ENCODE peak calls at places on chromosomes 7 and 10, in five cellular contexts. O is body of pancreas, L is esophagus squamous epithelium, I is HCT116, A is stomach. U is an unnamed sample.

GRCh38 chr7:45401851-45402250 is 172.3 kb upstream of the ADCY1 start:
- DNase-seq in I (no peak), A (no peak), L (no peak), O (no peak), U (no peak)

GRCh38 chr7:114302858-114303257 is 111.8 kb upstream of the FOXP2 start:
- DNase-seq in I (peak; percentile 4), A (no peak), O (no peak), L (no peak), U (no peak)

GRCh38 chr7:43584200-43584586 is 1.3 kb downstream of the STK17A start:
- DNase-seq in I (no peak), L (no peak), A (no peak), O (peak; percentile 55), U (peak; percentile 72)

GRCh38 chr7:29375641-29376562 is 181.3 kb downstream of the CHN2 start:
- DNase-seq in L (no peak), O (peak; percentile 73), A (peak; percentile 68), I (peak; percentile 47), U (no peak)

GRCh38 chr7:22697897-22698645 is 28.9 kb upstream of the IL6 start:
- DNase-seq in A (no peak), L (no peak), O (no peak), I (no peak), U (no peak)

GRCh38 chr10:45513586-45513985 is 139.6 kb downstream of the ALOX5 start:
- DNase-seq in O (no peak), L (no peak), I (no peak), A (no peak), U (no peak)

GRCh38 chr10:54402576-54402975 is 398.5 kb downstream of the PCDH15 start:
- DNase-seq in I (no peak), O (no peak), A (no peak), L (no peak), U (no peak)

GRCh38 chr10:34319197-34319846 is 495.8 kb downstream of the PARD3 start:
- DNase-seq in A (peak; percentile 69), O (peak; percentile 70), I (peak; percentile 10), L (no peak), U (no peak)

GRCh38 chr7:65722361-65722792 is 150.5 kb upstream of the VKORC1L1 start:
- DNase-seq in I (peak; percentile 37), L (no peak), A (peak; percentile 77), O (peak; percentile 82), U (no peak)

GRCh38 chr10:18400201-18400910 is 251.0 kb downstream of the NSUN6 start:
- DNase-seq in L (no peak), I (no peak), A (no peak), O (peak; percentile 30), U (no peak)

GRCh38 chr7:154879629-154880028 is 123.3 kb downstream of the PAXIP1 start:
- DNase-seq in O (no peak), A (peak; percentile 56), I (no peak), L (no peak), U (no peak)

GRCh38 chr10:130409346-130409745 is 273.2 kb downstream of the GLRX3 start:
- DNase-seq in I (no peak), L (no peak), O (no peak), A (no peak), U (no peak)

GRCh38 chr7:26948617-26949118 is 84.3 kb upstream of the SKAP2 start:
- DNase-seq in A (no peak), L (no peak), I (no peak), O (no peak), U (no peak)

GRCh38 chr7:102814025-102814471 is 65.2 kb downstream of the FAM185A start:
- DNase-seq in A (no peak), L (no peak), O (no peak), I (no peak), U (no peak)

GRCh38 chr10:114403545-114404161 is 649 bp downstream of the AFAP1L2 start:
- DNase-seq in A (no peak), I (no peak), O (peak; percentile 49), L (no peak), U (no peak)

GRCh38 chr7:130356121-130356759 is 11.6 kb downstream of the CPA5 start:
- DNase-seq in O (peak; percentile 57), L (no peak), A (no peak), I (peak; percentile 68), U (no peak)

GRCh38 chr10:85047979-85048378 is 719.6 kb downstream of the CCSER2 start:
- DNase-seq in I (no peak), L (no peak), O (no peak), A (no peak), U (no peak)

GRCh38 chr7:135930565-135931423 is 46.4 kb downstream of the MTPN start:
- DNase-seq in L (no peak), A (no peak), I (no peak), O (no peak), U (no peak)

GRCh38 chr10:44114441-44114840 is 270.5 kb downstream of the CXCL12 start:
- DNase-seq in O (no peak), I (no peak), L (no peak), A (no peak), U (no peak)

GRCh38 chr7:93551063-93551895 is 23.2 kb downstream of the CALCR start:
- DNase-seq in O (no peak), I (peak; percentile 49), A (no peak), L (no peak), U (no peak)

GRCh38 chr10:128078136-128078969 is 47.9 kb downstream of the MKI67 start:
- DNase-seq in L (no peak), O (no peak), I (peak; percentile 28), A (no peak), U (no peak)

GRCh38 chr10:580796-581195 is 108.7 kb downstream of the DIP2C start:
- DNase-seq in O (no peak), A (no peak), I (no peak), L (no peak), U (no peak)

GRCh38 chr10:78966844-78967488 is 101.8 kb upstream of the ZMIZ1 start:
- DNase-seq in O (no peak), I (no peak), A (no peak), L (no peak), U (no peak)

GRCh38 chr7:39228946-39229345 is 251.2 kb downstream of the POU6F2 start:
- DNase-seq in O (no peak), L (no peak), I (no peak), A (no peak), U (no peak)

GRCh38 chr10:120978589-120979252 is 127.6 kb downstream of the WDR11 start:
- DNase-seq in I (no peak), O (no peak), L (no peak), A (no peak), U (no peak)

GRCh38 chr7:115113776-115114175 is 191.9 kb downstream of the MDFIC start:
- DNase-seq in O (peak; percentile 19), I (no peak), L (no peak), A (peak; percentile 66), U (no peak)

GRCh38 chr7:52017802-52018679 is 701.4 kb upstream of the COBL start:
- DNase-seq in O (peak; percentile 14), A (peak; percentile 62), I (no peak), L (no peak), U (no peak)

GRCh38 chr7:52021343-52021742 is 704.7 kb upstream of the COBL start:
- DNase-seq in A (no peak), O (no peak), L (no peak), I (no peak), U (no peak)

DNA sequence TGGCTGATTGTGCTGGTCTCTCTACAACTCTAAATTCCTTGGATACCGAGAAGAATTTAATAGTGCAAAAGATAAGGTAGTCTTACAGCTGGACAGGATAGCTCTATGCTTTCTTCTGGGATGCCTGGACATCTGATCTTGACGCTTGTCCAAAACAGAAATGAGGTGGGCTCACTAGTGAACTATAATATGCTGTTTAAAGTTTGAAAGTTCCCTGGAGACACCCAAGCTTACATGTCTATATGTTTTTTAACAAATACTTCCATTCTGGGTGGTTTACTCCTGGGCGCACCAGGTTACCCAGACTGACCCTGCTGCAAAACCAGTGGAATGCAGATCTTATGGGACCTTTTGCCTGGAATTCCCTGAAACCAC is 702.1 kb upstream of the COBL start:
- DNase-seq in A (no peak), I (no peak), O (no peak), L (no peak), U (no peak)
- TF ChIP-seq CTCF in A (no peak), I (peak; percentile 15), O (no peak), L (no peak), U (no peak)

DNA sequence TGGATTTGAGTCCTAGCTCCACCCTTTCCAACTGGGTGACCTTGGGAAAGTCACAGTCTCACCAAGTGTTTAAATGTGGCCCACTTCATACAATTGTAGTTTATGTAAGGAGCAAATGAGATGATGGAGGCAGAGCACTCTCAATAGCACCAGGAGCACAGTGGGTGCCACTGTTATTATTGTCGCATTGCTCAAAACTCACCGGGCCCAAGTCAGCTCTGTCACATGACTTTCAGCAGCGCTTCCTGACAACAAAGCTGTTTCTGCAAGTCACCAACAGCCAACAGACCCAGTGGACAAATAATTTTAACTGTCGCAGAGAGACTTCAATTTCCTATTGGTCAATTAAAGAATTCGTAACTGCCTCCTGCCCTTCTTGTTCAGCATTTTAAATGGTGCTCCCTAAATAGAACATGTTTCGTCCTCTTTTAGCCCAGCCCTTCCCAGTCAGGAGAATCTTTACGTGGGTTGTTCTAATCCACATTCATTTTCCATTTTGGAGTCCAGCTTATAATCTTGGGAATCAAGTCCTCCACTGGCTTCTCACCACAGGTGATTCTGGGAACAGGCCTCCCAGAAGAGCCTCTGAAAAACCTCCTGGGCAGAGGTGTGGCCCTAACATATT is 415.6 kb upstream of the NPVF start:
- DNase-seq in A (no peak), I (no peak), O (no peak), L (no peak), U (no peak)
- TF ChIP-seq POLR2A in A (no peak), I (no peak), O (no peak), L (no peak), U (no peak)

DNA sequence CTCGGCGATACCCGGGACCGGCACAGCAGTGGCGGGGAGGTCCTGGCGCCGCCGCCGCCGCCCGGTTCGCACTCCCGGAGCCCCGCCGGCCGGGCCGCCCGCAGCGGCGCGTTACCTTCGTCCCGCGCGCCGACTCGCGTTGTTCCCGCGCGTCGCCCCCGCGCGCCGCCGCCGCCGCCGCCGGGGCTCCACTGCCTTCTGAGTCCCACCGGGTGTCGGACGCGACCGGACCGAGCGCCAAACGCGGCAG is at the start of gene EZH2:
- DNase-seq in I (no peak), O (no peak), L (no peak), A (no peak), U (no peak)
- TF ChIP-seq CTCF in I (no peak), O (no peak), L (no peak), A (no peak), U (no peak)

GRCh38 chr7:6407434-6407833 is 40.3 kb downstream of the DAGLB start:
- DNase-seq in A (no peak), L (no peak), O (no peak), I (no peak), U (no peak)

GRCh38 chr7:6413637-6414036 is 34.1 kb downstream of the DAGLB start:
- DNase-seq in A (no peak), I (no peak), O (no peak), L (no peak), U (no peak)

GRCh38 chr7:6409991-6410693 is 37.6 kb downstream of the DAGLB start:
- DNase-seq in A (no peak), O (no peak), I (no peak), L (no peak), U (peak; percentile 77)

GRCh38 chr7:6406121-6406520 is 41.6 kb downstream of the DAGLB start:
- DNase-seq in I (no peak), O (no peak), A (no peak), L (no peak), U (no peak)

DNA sequence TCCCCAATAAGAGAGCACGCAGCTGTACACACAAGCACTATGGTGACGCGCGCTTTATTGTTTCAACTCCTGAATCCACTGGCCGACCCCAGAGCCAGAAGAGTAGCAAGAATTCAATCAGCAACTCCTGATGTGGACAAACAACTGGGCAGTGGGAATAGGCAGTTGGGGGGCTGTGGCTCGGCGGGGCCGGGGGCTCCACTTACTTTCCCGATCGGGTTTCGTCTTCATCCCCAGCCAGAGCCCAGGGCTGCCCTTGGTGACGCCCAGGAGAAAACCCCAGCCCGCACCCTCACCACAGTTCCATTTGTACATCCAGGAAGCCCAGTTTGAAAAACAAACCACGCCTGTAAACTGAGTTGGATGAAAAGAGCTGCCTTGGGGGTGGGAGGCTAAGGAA is 38.7 kb downstream of the DAGLB start:
- DNase-seq in A (no peak), L (no peak), O (no peak), I (no peak), U (peak; percentile 65)
- TF ChIP-seq POLR2A in A (no peak), L (no peak), O (no peak), I (no peak), U (no peak)